ENCODE peak calls at places on chromosomes 5 and 9, in five cellular contexts. One of them, this sample, is unnamed.

GRCh38 chr5:32173394-32174010 is 617 bp downstream of the GOLPH3 start:
- DNase-seq in NCI-H510A: peak; percentile 65
- DNase-seq in left ventricle myocardium superior: peak; percentile 67
- DNase-seq in RWPE1: peak; percentile 63
- DNase-seq in tibial artery: peak; percentile 88
- DNase-seq in this sample: peak; percentile 63

GRCh38 chr9:126155756-126156664 is 170.6 kb upstream of the MVB12B start:
- DNase-seq in NCI-H510A: no peak
- DNase-seq in left ventricle myocardium superior: no peak
- DNase-seq in RWPE1: no peak
- DNase-seq in tibial artery: no peak
- DNase-seq in this sample: no peak

GRCh38 chr9:120868339-120868675 is 8.7 kb downstream of the PHF19 start:
- DNase-seq in NCI-H510A: no peak
- DNase-seq in left ventricle myocardium superior: no peak
- DNase-seq in RWPE1: no peak
- DNase-seq in tibial artery: no peak
- DNase-seq in this sample: no peak

GRCh38 chr9:101628173-101628572 is 33.4 kb upstream of the PPP3R2 start:
- DNase-seq in NCI-H510A: no peak
- DNase-seq in left ventricle myocardium superior: no peak
- DNase-seq in RWPE1: peak; percentile 27
- DNase-seq in tibial artery: no peak
- DNase-seq in this sample: no peak

GRCh38 chr5:171783051-171783450 is 2.6 kb upstream of the SMIM23 start:
- DNase-seq in NCI-H510A: no peak
- DNase-seq in left ventricle myocardium superior: no peak
- DNase-seq in RWPE1: peak; percentile 41
- DNase-seq in tibial artery: no peak
- DNase-seq in this sample: no peak

GRCh38 chr9:23736293-23736692 is 89.7 kb downstream of the ELAVL2 start:
- DNase-seq in NCI-H510A: no peak
- DNase-seq in left ventricle myocardium superior: no peak
- DNase-seq in RWPE1: no peak
- DNase-seq in tibial artery: no peak
- DNase-seq in this sample: no peak

GRCh38 chr5:73391441-73391871 is 57.1 kb downstream of the FOXD1 start:
- DNase-seq in NCI-H510A: no peak
- DNase-seq in left ventricle myocardium superior: no peak
- DNase-seq in RWPE1: no peak
- DNase-seq in tibial artery: no peak
- DNase-seq in this sample: no peak

GRCh38 chr9:132942541-132943182 is 1.8 kb downstream of the TSC1 start:
- DNase-seq in NCI-H510A: no peak
- DNase-seq in left ventricle myocardium superior: no peak
- DNase-seq in RWPE1: no peak
- DNase-seq in tibial artery: no peak
- DNase-seq in this sample: no peak

GRCh38 chr5:108367679-108368334 is 14.1 kb downstream of the FBXL17 start:
- DNase-seq in NCI-H510A: peak; percentile 17
- DNase-seq in left ventricle myocardium superior: no peak
- DNase-seq in RWPE1: peak; percentile 24
- DNase-seq in tibial artery: no peak
- DNase-seq in this sample: peak; percentile 3

GRCh38 chr9:127185931-127186781 is 63.7 kb upstream of the ANGPTL2 start:
- DNase-seq in NCI-H510A: no peak
- DNase-seq in left ventricle myocardium superior: peak; percentile 91
- DNase-seq in RWPE1: no peak
- DNase-seq in tibial artery: peak; percentile 99
- DNase-seq in this sample: no peak

GRCh38 chr9:18163146-18163545 is 310.8 kb upstream of the ADAMTSL1 start:
- DNase-seq in NCI-H510A: no peak
- DNase-seq in left ventricle myocardium superior: no peak
- DNase-seq in RWPE1: no peak
- DNase-seq in tibial artery: no peak
- DNase-seq in this sample: no peak